ENCODE peak calls at places on chromosomes 5 and 9, in ten cellular contexts. One of them, this sample, is unnamed.

GRCh38 chr5:110865400-110866094 is 126.7 kb downstream of the SLC25A46 start:
- DNase-seq in NCI-H1105 treated with DMSO at 0.1 percent for 48 hours: no peak
- DNase-seq in Calu3: peak; percentile 63
- DNase-seq in neural crest cell: peak; percentile 16
- DNase-seq in NAMALWA: peak; percentile 29
- DNase-seq in amniotic epithelial cell: peak; percentile 65
- DNase-seq in GM23248: peak; percentile 51
- DNase-seq in NT2/D1: peak; percentile 49
- DNase-seq in astrocyte of the spinal cord: peak; percentile 13
- DNase-seq in activated CD4-positive, alpha-beta T cell treated with anti-CD3 and anti-CD28 coated beads, Interleukin-2, amount 50 U/mL, for 4 hours: no peak
- DNase-seq in this sample: peak; percentile 73

GRCh38 chr5:69364414-69364813 is 4.9 kb downstream of the AK6 start:
- DNase-seq in astrocyte of the spinal cord: peak; percentile 12
- DNase-seq in activated CD4-positive, alpha-beta T cell treated with anti-CD3 and anti-CD28 coated beads, Interleukin-2, amount 50 U/mL, for 4 hours: no peak
- DNase-seq in amniotic epithelial cell: peak; percentile 10
- DNase-seq in NAMALWA: peak; percentile 79
- DNase-seq in neural crest cell: no peak
- DNase-seq in GM23248: peak; percentile 63
- DNase-seq in NCI-H1105 treated with DMSO at 0.1 percent for 48 hours: no peak
- DNase-seq in Calu3: no peak
- DNase-seq in NT2/D1: no peak
- DNase-seq in this sample: no peak

GRCh38 chr5:72238712-72239445 is 81.2 kb downstream of the MRPS27 start:
- DNase-seq in activated CD4-positive, alpha-beta T cell treated with anti-CD3 and anti-CD28 coated beads, Interleukin-2, amount 50 U/mL, for 4 hours: no peak
- DNase-seq in amniotic epithelial cell: no peak
- DNase-seq in NT2/D1: peak; percentile 23
- DNase-seq in NCI-H1105 treated with DMSO at 0.1 percent for 48 hours: no peak
- DNase-seq in GM23248: no peak
- DNase-seq in astrocyte of the spinal cord: no peak
- DNase-seq in NAMALWA: no peak
- DNase-seq in Calu3: no peak
- DNase-seq in neural crest cell: no peak
- DNase-seq in this sample: peak; percentile 50

GRCh38 chr5:68221488-68221887 is 5.9 kb downstream of the PIK3R1 start:
- DNase-seq in Calu3: no peak
- DNase-seq in NCI-H1105 treated with DMSO at 0.1 percent for 48 hours: no peak
- DNase-seq in astrocyte of the spinal cord: no peak
- DNase-seq in NAMALWA: no peak
- DNase-seq in GM23248: no peak
- DNase-seq in activated CD4-positive, alpha-beta T cell treated with anti-CD3 and anti-CD28 coated beads, Interleukin-2, amount 50 U/mL, for 4 hours: no peak
- DNase-seq in amniotic epithelial cell: no peak
- DNase-seq in neural crest cell: no peak
- DNase-seq in NT2/D1: no peak
- DNase-seq in this sample: no peak

GRCh38 chr9:27150758-27151431 is 41.9 kb downstream of the TEK start:
- DNase-seq in NCI-H1105 treated with DMSO at 0.1 percent for 48 hours: no peak
- DNase-seq in NT2/D1: no peak
- DNase-seq in neural crest cell: no peak
- DNase-seq in astrocyte of the spinal cord: peak; percentile 23
- DNase-seq in activated CD4-positive, alpha-beta T cell treated with anti-CD3 and anti-CD28 coated beads, Interleukin-2, amount 50 U/mL, for 4 hours: no peak
- DNase-seq in GM23248: peak; percentile 47
- DNase-seq in amniotic epithelial cell: peak; percentile 90
- DNase-seq in Calu3: no peak
- DNase-seq in NAMALWA: no peak
- DNase-seq in this sample: no peak

GRCh38 chr5:73531356-73531755 is 33.1 kb downstream of the BTF3 start:
- DNase-seq in neural crest cell: no peak
- DNase-seq in amniotic epithelial cell: no peak
- DNase-seq in NAMALWA: no peak
- DNase-seq in activated CD4-positive, alpha-beta T cell treated with anti-CD3 and anti-CD28 coated beads, Interleukin-2, amount 50 U/mL, for 4 hours: no peak
- DNase-seq in NCI-H1105 treated with DMSO at 0.1 percent for 48 hours: no peak
- DNase-seq in GM23248: peak; percentile 58
- DNase-seq in Calu3: no peak
- DNase-seq in astrocyte of the spinal cord: no peak
- DNase-seq in NT2/D1: no peak
- DNase-seq in this sample: no peak

GRCh38 chr9:122201641-122202040 is 27.1 kb downstream of the LHX6 start:
- DNase-seq in amniotic epithelial cell: no peak
- DNase-seq in Calu3: no peak
- DNase-seq in activated CD4-positive, alpha-beta T cell treated with anti-CD3 and anti-CD28 coated beads, Interleukin-2, amount 50 U/mL, for 4 hours: no peak
- DNase-seq in NCI-H1105 treated with DMSO at 0.1 percent for 48 hours: no peak
- DNase-seq in GM23248: peak; percentile 74
- DNase-seq in astrocyte of the spinal cord: peak; percentile 35
- DNase-seq in NAMALWA: no peak
- DNase-seq in NT2/D1: no peak
- DNase-seq in neural crest cell: no peak
- DNase-seq in this sample: no peak

GRCh38 chr5:10202089-10202753 is 47.5 kb downstream of the ATPSCKMT start:
- DNase-seq in NT2/D1: no peak
- DNase-seq in astrocyte of the spinal cord: no peak
- DNase-seq in activated CD4-positive, alpha-beta T cell treated with anti-CD3 and anti-CD28 coated beads, Interleukin-2, amount 50 U/mL, for 4 hours: no peak
- DNase-seq in neural crest cell: no peak
- DNase-seq in NCI-H1105 treated with DMSO at 0.1 percent for 48 hours: no peak
- DNase-seq in NAMALWA: no peak
- DNase-seq in Calu3: no peak
- DNase-seq in GM23248: no peak
- DNase-seq in amniotic epithelial cell: no peak
- DNase-seq in this sample: no peak

GRCh38 chr9:110047955-110048472 is 159.9 kb downstream of the C9orf152 start:
- DNase-seq in astrocyte of the spinal cord: no peak
- DNase-seq in amniotic epithelial cell: no peak
- DNase-seq in Calu3: no peak
- DNase-seq in activated CD4-positive, alpha-beta T cell treated with anti-CD3 and anti-CD28 coated beads, Interleukin-2, amount 50 U/mL, for 4 hours: no peak
- DNase-seq in NCI-H1105 treated with DMSO at 0.1 percent for 48 hours: peak; percentile 45
- DNase-seq in GM23248: no peak
- DNase-seq in NT2/D1: no peak
- DNase-seq in NAMALWA: no peak
- DNase-seq in neural crest cell: peak; percentile 34
- DNase-seq in this sample: peak; percentile 56

GRCh38 chr5:150616024-150616470 is 24.4 kb upstream of the SYNPO start:
- DNase-seq in NAMALWA: no peak
- DNase-seq in astrocyte of the spinal cord: no peak
- DNase-seq in neural crest cell: no peak
- DNase-seq in GM23248: no peak
- DNase-seq in activated CD4-positive, alpha-beta T cell treated with anti-CD3 and anti-CD28 coated beads, Interleukin-2, amount 50 U/mL, for 4 hours: no peak
- DNase-seq in Calu3: peak; percentile 71
- DNase-seq in NCI-H1105 treated with DMSO at 0.1 percent for 48 hours: no peak
- DNase-seq in NT2/D1: no peak
- DNase-seq in amniotic epithelial cell: peak; percentile 55
- DNase-seq in this sample: no peak

GRCh38 chr9:112971415-112971814 is 40.6 kb downstream of the ZNF883 start:
- DNase-seq in NCI-H1105 treated with DMSO at 0.1 percent for 48 hours: peak; percentile 21
- DNase-seq in amniotic epithelial cell: peak; percentile 6
- DNase-seq in NAMALWA: peak; percentile 39
- DNase-seq in astrocyte of the spinal cord: peak; percentile 2
- DNase-seq in Calu3: peak; percentile 4
- DNase-seq in neural crest cell: peak; percentile 4
- DNase-seq in NT2/D1: peak; percentile 5
- DNase-seq in GM23248: peak; percentile 53
- DNase-seq in activated CD4-positive, alpha-beta T cell treated with anti-CD3 and anti-CD28 coated beads, Interleukin-2, amount 50 U/mL, for 4 hours: no peak
- DNase-seq in this sample: peak; percentile 57

GRCh38 chr5:116371935-116372334 is 202.7 kb downstream of the SEMA6A start:
- DNase-seq in Calu3: no peak
- DNase-seq in GM23248: no peak
- DNase-seq in astrocyte of the spinal cord: no peak
- DNase-seq in amniotic epithelial cell: no peak
- DNase-seq in activated CD4-positive, alpha-beta T cell treated with anti-CD3 and anti-CD28 coated beads, Interleukin-2, amount 50 U/mL, for 4 hours: no peak
- DNase-seq in neural crest cell: no peak
- DNase-seq in NT2/D1: no peak
- DNase-seq in NCI-H1105 treated with DMSO at 0.1 percent for 48 hours: no peak
- DNase-seq in NAMALWA: no peak
- DNase-seq in this sample: no peak

GRCh38 chr9:20693068-20693467 is 9.0 kb downstream of the FOCAD start:
- DNase-seq in astrocyte of the spinal cord: no peak
- DNase-seq in neural crest cell: no peak
- DNase-seq in activated CD4-positive, alpha-beta T cell treated with anti-CD3 and anti-CD28 coated beads, Interleukin-2, amount 50 U/mL, for 4 hours: no peak
- DNase-seq in NT2/D1: no peak
- DNase-seq in GM23248: no peak
- DNase-seq in NCI-H1105 treated with DMSO at 0.1 percent for 48 hours: no peak
- DNase-seq in Calu3: no peak
- DNase-seq in amniotic epithelial cell: peak; percentile 84
- DNase-seq in NAMALWA: no peak
- DNase-seq in this sample: no peak

GRCh38 chr5:148875205-148875875 is 48.9 kb downstream of the ADRB2 start:
- DNase-seq in astrocyte of the spinal cord: no peak
- DNase-seq in Calu3: no peak
- DNase-seq in GM23248: peak; percentile 52
- DNase-seq in activated CD4-positive, alpha-beta T cell treated with anti-CD3 and anti-CD28 coated beads, Interleukin-2, amount 50 U/mL, for 4 hours: no peak
- DNase-seq in NCI-H1105 treated with DMSO at 0.1 percent for 48 hours: no peak
- DNase-seq in neural crest cell: no peak
- DNase-seq in amniotic epithelial cell: no peak
- DNase-seq in NAMALWA: no peak
- DNase-seq in NT2/D1: no peak
- DNase-seq in this sample: no peak

GRCh38 chr5:132056610-132057497 is 3.6 kb upstream of the IL3 start:
- DNase-seq in NCI-H1105 treated with DMSO at 0.1 percent for 48 hours: no peak
- DNase-seq in Calu3: no peak
- DNase-seq in NAMALWA: no peak
- DNase-seq in amniotic epithelial cell: no peak
- DNase-seq in astrocyte of the spinal cord: no peak
- DNase-seq in NT2/D1: no peak
- DNase-seq in neural crest cell: no peak
- DNase-seq in GM23248: no peak
- DNase-seq in activated CD4-positive, alpha-beta T cell treated with anti-CD3 and anti-CD28 coated beads, Interleukin-2, amount 50 U/mL, for 4 hours: no peak
- DNase-seq in this sample: peak; percentile 11

GRCh38 chr5:88094403-88094802 is 174.2 kb downstream of the TMEM161B start:
- DNase-seq in NCI-H1105 treated with DMSO at 0.1 percent for 48 hours: no peak
- DNase-seq in GM23248: no peak
- DNase-seq in astrocyte of the spinal cord: no peak
- DNase-seq in amniotic epithelial cell: no peak
- DNase-seq in NT2/D1: no peak
- DNase-seq in activated CD4-positive, alpha-beta T cell treated with anti-CD3 and anti-CD28 coated beads, Interleukin-2, amount 50 U/mL, for 4 hours: no peak
- DNase-seq in NAMALWA: no peak
- DNase-seq in Calu3: no peak
- DNase-seq in neural crest cell: peak; percentile 23
- DNase-seq in this sample: no peak

GRCh38 chr5:168836603-168837245 is 257.6 kb upstream of the PANK3 start:
- DNase-seq in activated CD4-positive, alpha-beta T cell treated with anti-CD3 and anti-CD28 coated beads, Interleukin-2, amount 50 U/mL, for 4 hours: no peak
- DNase-seq in astrocyte of the spinal cord: no peak
- DNase-seq in amniotic epithelial cell: no peak
- DNase-seq in neural crest cell: no peak
- DNase-seq in GM23248: no peak
- DNase-seq in NAMALWA: no peak
- DNase-seq in NCI-H1105 treated with DMSO at 0.1 percent for 48 hours: no peak
- DNase-seq in NT2/D1: no peak
- DNase-seq in Calu3: no peak
- DNase-seq in this sample: no peak

GRCh38 chr9:126551812-126552211 is 61.9 kb upstream of the LMX1B start:
- DNase-seq in NT2/D1: no peak
- DNase-seq in neural crest cell: no peak
- DNase-seq in Calu3: no peak
- DNase-seq in activated CD4-positive, alpha-beta T cell treated with anti-CD3 and anti-CD28 coated beads, Interleukin-2, amount 50 U/mL, for 4 hours: no peak
- DNase-seq in NAMALWA: no peak
- DNase-seq in NCI-H1105 treated with DMSO at 0.1 percent for 48 hours: no peak
- DNase-seq in amniotic epithelial cell: no peak
- DNase-seq in GM23248: no peak
- DNase-seq in astrocyte of the spinal cord: no peak
- DNase-seq in this sample: no peak

GRCh38 chr9:69971643-69972449 is 71.8 kb upstream of the MAMDC2 start:
- DNase-seq in activated CD4-positive, alpha-beta T cell treated with anti-CD3 and anti-CD28 coated beads, Interleukin-2, amount 50 U/mL, for 4 hours: peak; percentile 30
- DNase-seq in astrocyte of the spinal cord: peak; percentile 77
- DNase-seq in NT2/D1: peak; percentile 57
- DNase-seq in GM23248: peak; percentile 83
- DNase-seq in Calu3: peak; percentile 67
- DNase-seq in amniotic epithelial cell: peak; percentile 56
- DNase-seq in NAMALWA: peak; percentile 71
- DNase-seq in NCI-H1105 treated with DMSO at 0.1 percent for 48 hours: peak; percentile 56
- DNase-seq in neural crest cell: peak; percentile 59
- DNase-seq in this sample: peak; percentile 82

GRCh38 chr5:67678594-67678993 is 482.0 kb upstream of the CD180 start:
- DNase-seq in NAMALWA: no peak
- DNase-seq in astrocyte of the spinal cord: no peak
- DNase-seq in Calu3: no peak
- DNase-seq in neural crest cell: no peak
- DNase-seq in activated CD4-positive, alpha-beta T cell treated with anti-CD3 and anti-CD28 coated beads, Interleukin-2, amount 50 U/mL, for 4 hours: no peak
- DNase-seq in NCI-H1105 treated with DMSO at 0.1 percent for 48 hours: no peak
- DNase-seq in GM23248: no peak
- DNase-seq in amniotic epithelial cell: no peak
- DNase-seq in NT2/D1: no peak
- DNase-seq in this sample: no peak

GRCh38 chr5:41433552-41434181 is 76.7 kb downstream of the PLCXD3 start:
- DNase-seq in GM23248: peak; percentile 36
- DNase-seq in NAMALWA: peak; percentile 16
- DNase-seq in Calu3: no peak
- DNase-seq in astrocyte of the spinal cord: no peak
- DNase-seq in activated CD4-positive, alpha-beta T cell treated with anti-CD3 and anti-CD28 coated beads, Interleukin-2, amount 50 U/mL, for 4 hours: no peak
- DNase-seq in NCI-H1105 treated with DMSO at 0.1 percent for 48 hours: no peak
- DNase-seq in amniotic epithelial cell: no peak
- DNase-seq in NT2/D1: no peak
- DNase-seq in neural crest cell: no peak
- DNase-seq in this sample: peak; percentile 41

GRCh38 chr5:74040065-74040551 is 414.1 kb downstream of the ARHGEF28 start:
- DNase-seq in activated CD4-positive, alpha-beta T cell treated with anti-CD3 and anti-CD28 coated beads, Interleukin-2, amount 50 U/mL, for 4 hours: no peak
- DNase-seq in GM23248: peak; percentile 77
- DNase-seq in NAMALWA: no peak
- DNase-seq in astrocyte of the spinal cord: peak; percentile 92
- DNase-seq in NT2/D1: no peak
- DNase-seq in neural crest cell: no peak
- DNase-seq in NCI-H1105 treated with DMSO at 0.1 percent for 48 hours: no peak
- DNase-seq in amniotic epithelial cell: peak; percentile 91
- DNase-seq in Calu3: no peak
- DNase-seq in this sample: no peak

GRCh38 chr5:177455661-177456590 is 9.3 kb downstream of the PRR7 start:
- DNase-seq in amniotic epithelial cell: peak; percentile 78
- DNase-seq in neural crest cell: peak; percentile 98
- DNase-seq in NAMALWA: peak; percentile 95
- DNase-seq in NCI-H1105 treated with DMSO at 0.1 percent for 48 hours: peak; percentile 75
- DNase-seq in activated CD4-positive, alpha-beta T cell treated with anti-CD3 and anti-CD28 coated beads, Interleukin-2, amount 50 U/mL, for 4 hours: peak; percentile 96
- DNase-seq in astrocyte of the spinal cord: peak; percentile 92
- DNase-seq in GM23248: peak; percentile 92
- DNase-seq in NT2/D1: peak; percentile 94
- DNase-seq in Calu3: peak; percentile 96
- DNase-seq in this sample: peak; percentile 95

GRCh38 chr9:21709464-21710058 is 92.9 kb upstream of the MTAP start:
- DNase-seq in NAMALWA: peak; percentile 80
- DNase-seq in GM23248: peak; percentile 65
- DNase-seq in Calu3: peak; percentile 70
- DNase-seq in NCI-H1105 treated with DMSO at 0.1 percent for 48 hours: peak; percentile 35
- DNase-seq in astrocyte of the spinal cord: peak; percentile 60
- DNase-seq in NT2/D1: peak; percentile 71
- DNase-seq in neural crest cell: peak; percentile 69
- DNase-seq in amniotic epithelial cell: peak; percentile 58
- DNase-seq in activated CD4-positive, alpha-beta T cell treated with anti-CD3 and anti-CD28 coated beads, Interleukin-2, amount 50 U/mL, for 4 hours: peak; percentile 67
- DNase-seq in this sample: peak; percentile 55

GRCh38 chr9:38342096-38342495 is 50.4 kb upstream of the ALDH1B1 start:
- DNase-seq in activated CD4-positive, alpha-beta T cell treated with anti-CD3 and anti-CD28 coated beads, Interleukin-2, amount 50 U/mL, for 4 hours: no peak
- DNase-seq in GM23248: peak; percentile 23
- DNase-seq in astrocyte of the spinal cord: no peak
- DNase-seq in NT2/D1: no peak
- DNase-seq in Calu3: no peak
- DNase-seq in NAMALWA: no peak
- DNase-seq in amniotic epithelial cell: no peak
- DNase-seq in NCI-H1105 treated with DMSO at 0.1 percent for 48 hours: no peak
- DNase-seq in neural crest cell: no peak
- DNase-seq in this sample: no peak

GRCh38 chr9:129777769-129778130 is 24.9 kb upstream of the PTGES start:
- DNase-seq in neural crest cell: no peak
- DNase-seq in NT2/D1: no peak
- DNase-seq in NAMALWA: no peak
- DNase-seq in amniotic epithelial cell: no peak
- DNase-seq in astrocyte of the spinal cord: no peak
- DNase-seq in GM23248: no peak
- DNase-seq in NCI-H1105 treated with DMSO at 0.1 percent for 48 hours: no peak
- DNase-seq in activated CD4-positive, alpha-beta T cell treated with anti-CD3 and anti-CD28 coated beads, Interleukin-2, amount 50 U/mL, for 4 hours: no peak
- DNase-seq in Calu3: no peak
- DNase-seq in this sample: no peak

GRCh38 chr9:68643901-68644809 is 60.9 kb upstream of the PIP5K1B start:
- DNase-seq in NCI-H1105 treated with DMSO at 0.1 percent for 48 hours: no peak
- DNase-seq in astrocyte of the spinal cord: no peak
- DNase-seq in Calu3: no peak
- DNase-seq in activated CD4-positive, alpha-beta T cell treated with anti-CD3 and anti-CD28 coated beads, Interleukin-2, amount 50 U/mL, for 4 hours: no peak
- DNase-seq in GM23248: no peak
- DNase-seq in amniotic epithelial cell: no peak
- DNase-seq in neural crest cell: no peak
- DNase-seq in NAMALWA: peak; percentile 92
- DNase-seq in NT2/D1: peak; percentile 11
- DNase-seq in this sample: peak; percentile 36

GRCh38 chr9:94011134-94011533 is 56.0 kb upstream of the BARX1 start:
- DNase-seq in NCI-H1105 treated with DMSO at 0.1 percent for 48 hours: no peak
- DNase-seq in amniotic epithelial cell: peak; percentile 34
- DNase-seq in GM23248: peak; percentile 66
- DNase-seq in activated CD4-positive, alpha-beta T cell treated with anti-CD3 and anti-CD28 coated beads, Interleukin-2, amount 50 U/mL, for 4 hours: peak; percentile 1
- DNase-seq in neural crest cell: no peak
- DNase-seq in NT2/D1: no peak
- DNase-seq in astrocyte of the spinal cord: peak; percentile 14
- DNase-seq in Calu3: no peak
- DNase-seq in NAMALWA: no peak
- DNase-seq in this sample: no peak

This sample was measured in H9.